ENCODE peak calls at places on chromosome 6, in four cellular contexts. One of them, this sample, is unnamed.
A peak's percentile ranks its signal among the peaks of the same experiment; 100 is the strongest.

GRCh38 chr6:186221-186965 is 105.9 kb upstream of the DUSP22 start:
- DNase-seq in HTR-8/SVneo: no peak
- DNase-seq in anterior cingulate cortex: no peak
- DNase-seq in neural progenitor cell: no peak
- DNase-seq in this sample: no peak

GRCh38 chr6:20630617-20631448 is 96.6 kb downstream of the CDKAL1 start:
- DNase-seq in anterior cingulate cortex: no peak
- DNase-seq in neural progenitor cell: no peak
- DNase-seq in HTR-8/SVneo: no peak
- DNase-seq in this sample: no peak

GRCh38 chr6:106141441-106142237 is 55.5 kb downstream of the PRDM1 start:
- DNase-seq in neural progenitor cell: no peak
- DNase-seq in HTR-8/SVneo: no peak
- DNase-seq in anterior cingulate cortex: no peak
- DNase-seq in this sample: no peak

GRCh38 chr6:12033770-12034169 is 21.7 kb downstream of the HIVEP1 start:
- DNase-seq in anterior cingulate cortex: no peak
- DNase-seq in HTR-8/SVneo: no peak
- DNase-seq in neural progenitor cell: no peak
- DNase-seq in this sample: no peak

GRCh38 chr6:82410151-82410621 is 46.6 kb downstream of the TPBG start:
- DNase-seq in HTR-8/SVneo: no peak
- DNase-seq in anterior cingulate cortex: no peak
- DNase-seq in neural progenitor cell: no peak
- DNase-seq in this sample: no peak

GRCh38 chr6:2857580-2858337 is 16.1 kb upstream of the SERPINB1 start:
- DNase-seq in HTR-8/SVneo: peak; percentile 84
- DNase-seq in neural progenitor cell: no peak
- DNase-seq in anterior cingulate cortex: no peak
- DNase-seq in this sample: no peak

GRCh38 chr6:79384845-79385244 is 150.4 kb upstream of the HMGN3 start:
- DNase-seq in neural progenitor cell: peak; percentile 13
- DNase-seq in anterior cingulate cortex: no peak
- DNase-seq in HTR-8/SVneo: no peak
- DNase-seq in this sample: no peak

GRCh38 chr6:138726066-138727060 is 47.2 kb upstream of the CCDC28A start:
- DNase-seq in anterior cingulate cortex: no peak
- DNase-seq in HTR-8/SVneo: no peak
- DNase-seq in neural progenitor cell: no peak
- DNase-seq in this sample: no peak

GRCh38 chr6:17179246-17180073 is 77.6 kb downstream of the STMND1 start:
- DNase-seq in neural progenitor cell: no peak
- DNase-seq in HTR-8/SVneo: no peak
- DNase-seq in anterior cingulate cortex: no peak
- DNase-seq in this sample: no peak

GRCh38 chr6:44738652-44739141 is 351.2 kb downstream of the CDC5L start:
- DNase-seq in HTR-8/SVneo: no peak
- DNase-seq in anterior cingulate cortex: no peak
- DNase-seq in neural progenitor cell: peak; percentile 18
- DNase-seq in this sample: no peak

GRCh38 chr6:131383421-131384411 is 189.3 kb upstream of the ARG1 start:
- DNase-seq in HTR-8/SVneo: no peak
- DNase-seq in neural progenitor cell: peak; percentile 16
- DNase-seq in anterior cingulate cortex: no peak
- DNase-seq in this sample: no peak

GRCh38 chr6:47308674-47309325 is 905 bp downstream of the TNFRSF21 start:
- DNase-seq in anterior cingulate cortex: no peak
- DNase-seq in neural progenitor cell: peak; percentile 70
- DNase-seq in HTR-8/SVneo: peak; percentile 40
- DNase-seq in this sample: no peak

GRCh38 chr6:36384095-36384494 is 3.4 kb downstream of the ETV7 start:
- DNase-seq in neural progenitor cell: no peak
- DNase-seq in HTR-8/SVneo: no peak
- DNase-seq in anterior cingulate cortex: no peak
- DNase-seq in this sample: no peak

GRCh38 chr6:82415820-82416219 is 52.2 kb downstream of the TPBG start:
- DNase-seq in HTR-8/SVneo: no peak
- DNase-seq in anterior cingulate cortex: no peak
- DNase-seq in neural progenitor cell: no peak
- DNase-seq in this sample: no peak

GRCh38 chr6:161327360-161327953 is 53.6 kb upstream of the AGPAT4 start:
- DNase-seq in HTR-8/SVneo: no peak
- DNase-seq in neural progenitor cell: peak; percentile 28
- DNase-seq in anterior cingulate cortex: no peak
- DNase-seq in this sample: no peak

GRCh38 chr6:135073757-135074393 is 19.3 kb upstream of the HBS1L start:
- DNase-seq in anterior cingulate cortex: no peak
- DNase-seq in neural progenitor cell: no peak
- DNase-seq in HTR-8/SVneo: no peak
- DNase-seq in this sample: no peak

GRCh38 chr6:52571099-52571755 is 5.6 kb downstream of the TRAM2 start:
- DNase-seq in HTR-8/SVneo: no peak
- DNase-seq in neural progenitor cell: no peak
- DNase-seq in anterior cingulate cortex: no peak
- DNase-seq in this sample: no peak

GRCh38 chr6:112180095-112180820 is 74.1 kb downstream of the LAMA4 start:
- DNase-seq in neural progenitor cell: peak; percentile 90
- DNase-seq in HTR-8/SVneo: peak; percentile 45
- DNase-seq in anterior cingulate cortex: peak; percentile 25
- DNase-seq in this sample: no peak

GRCh38 chr6:31114540-31114876 is at the start of gene PSORS1C1:
- DNase-seq in HTR-8/SVneo: peak; percentile 92
- DNase-seq in neural progenitor cell: no peak
- DNase-seq in anterior cingulate cortex: peak; percentile 33
- DNase-seq in this sample: peak; percentile 86

GRCh38 chr6:113860165-113860955 is 3.2 kb downstream of the MARCKS start:
- DNase-seq in anterior cingulate cortex: peak; percentile 29
- DNase-seq in HTR-8/SVneo: no peak
- DNase-seq in neural progenitor cell: peak; percentile 43
- DNase-seq in this sample: no peak

GRCh38 chr6:29552512-29553051 is 7.0 kb downstream of the UBD start:
- DNase-seq in neural progenitor cell: peak; percentile 35
- DNase-seq in HTR-8/SVneo: peak; percentile 29
- DNase-seq in anterior cingulate cortex: no peak
- DNase-seq in this sample: no peak

GRCh38 chr6:96613291-96613999 is 50.5 kb downstream of the FHL5 start:
- DNase-seq in neural progenitor cell: no peak
- DNase-seq in anterior cingulate cortex: no peak
- DNase-seq in HTR-8/SVneo: no peak
- DNase-seq in this sample: no peak

GRCh38 chr6:87366428-87366827 is 21.8 kb downstream of the C6orf163 start:
- DNase-seq in anterior cingulate cortex: no peak
- DNase-seq in HTR-8/SVneo: peak; percentile 7
- DNase-seq in neural progenitor cell: no peak
- DNase-seq in this sample: no peak

GRCh38 chr6:138582573-138582972 is 83.3 kb upstream of the NHSL1 start:
- DNase-seq in HTR-8/SVneo: no peak
- DNase-seq in anterior cingulate cortex: no peak
- DNase-seq in neural progenitor cell: no peak
- DNase-seq in this sample: no peak

GRCh38 chr6:99514089-99514488 is 1.1 kb downstream of the USP45 start:
- DNase-seq in neural progenitor cell: peak; percentile 9
- DNase-seq in HTR-8/SVneo: no peak
- DNase-seq in anterior cingulate cortex: no peak
- DNase-seq in this sample: no peak

GRCh38 chr6:22062807-22063408 is 233.9 kb downstream of the PRL start:
- DNase-seq in neural progenitor cell: no peak
- DNase-seq in anterior cingulate cortex: peak; percentile 7
- DNase-seq in HTR-8/SVneo: no peak
- DNase-seq in this sample: no peak

GRCh38 chr6:123316733-123317323 is 319.9 kb downstream of the TRDN start:
- DNase-seq in anterior cingulate cortex: no peak
- DNase-seq in neural progenitor cell: peak; percentile 31
- DNase-seq in HTR-8/SVneo: no peak
- DNase-seq in this sample: no peak

GRCh38 chr6:166747644-166748595 is 120.9 kb upstream of the RPS6KA2 start:
- DNase-seq in HTR-8/SVneo: no peak
- DNase-seq in neural progenitor cell: no peak
- DNase-seq in anterior cingulate cortex: no peak
- DNase-seq in this sample: no peak

GRCh38 chr6:106897580-106897979 is 76.9 kb downstream of the CD24 start:
- DNase-seq in neural progenitor cell: no peak
- DNase-seq in HTR-8/SVneo: no peak
- DNase-seq in anterior cingulate cortex: no peak
- DNase-seq in this sample: no peak

GRCh38 chr6:35202066-35202546 is 11.7 kb upstream of the SCUBE3 start:
- DNase-seq in anterior cingulate cortex: no peak
- DNase-seq in HTR-8/SVneo: no peak
- DNase-seq in neural progenitor cell: no peak
- DNase-seq in this sample: no peak

GRCh38 chr6:15952231-15953151 is 176.4 kb upstream of the MYLIP start:
- DNase-seq in HTR-8/SVneo: no peak
- DNase-seq in neural progenitor cell: no peak
- DNase-seq in anterior cingulate cortex: no peak
- DNase-seq in this sample: no peak

GRCh38 chr6:134436281-134436815 is 118.4 kb upstream of the SGK1 start:
- DNase-seq in neural progenitor cell: no peak
- DNase-seq in anterior cingulate cortex: peak; percentile 45
- DNase-seq in HTR-8/SVneo: peak; percentile 86
- DNase-seq in this sample: no peak

GRCh38 chr6:144158133-144158532 is 7.8 kb downstream of the STX11 start:
- DNase-seq in HTR-8/SVneo: peak; percentile 67
- DNase-seq in neural progenitor cell: no peak
- DNase-seq in anterior cingulate cortex: no peak
- DNase-seq in this sample: no peak

GRCh38 chr6:147903321-147903720 is 394.8 kb downstream of the SAMD5 start:
- DNase-seq in HTR-8/SVneo: no peak
- DNase-seq in neural progenitor cell: no peak
- DNase-seq in anterior cingulate cortex: no peak
- DNase-seq in this sample: no peak

GRCh38 chr6:15327271-15327670 is 81.4 kb downstream of the JARID2 start:
- DNase-seq in HTR-8/SVneo: no peak
- DNase-seq in neural progenitor cell: peak; percentile 22
- DNase-seq in anterior cingulate cortex: no peak
- DNase-seq in this sample: no peak

GRCh38 chr6:111534366-111534765 is 51.3 kb upstream of the REV3L start:
- DNase-seq in neural progenitor cell: no peak
- DNase-seq in HTR-8/SVneo: peak; percentile 41
- DNase-seq in anterior cingulate cortex: peak; percentile 48
- DNase-seq in this sample: no peak

GRCh38 chr6:25202505-25202904 is 76.7 kb upstream of the CARMIL1 start:
- DNase-seq in neural progenitor cell: no peak
- DNase-seq in HTR-8/SVneo: no peak
- DNase-seq in anterior cingulate cortex: no peak
- DNase-seq in this sample: no peak

GRCh38 chr6:111238464-111239119 is 151.3 kb downstream of the SLC16A10 start:
- DNase-seq in HTR-8/SVneo: peak; percentile 21
- DNase-seq in neural progenitor cell: no peak
- DNase-seq in anterior cingulate cortex: no peak
- DNase-seq in this sample: no peak

GRCh38 chr6:39177130-39177529 is 52.1 kb downstream of the KCNK5 start:
- DNase-seq in HTR-8/SVneo: no peak
- DNase-seq in anterior cingulate cortex: no peak
- DNase-seq in neural progenitor cell: no peak
- DNase-seq in this sample: no peak